ENCODE peak calls at places on chromosome 7, in seven cellular contexts. One of them, this sample, is unnamed. For H3K9me3, the result is how much of the 10 kb centered on the place peaks cover.

GRCh38 chr7:28432105-28432504 is 19.8 kb downstream of the CREB5 start:
- DNase-seq in CD8-positive, alpha-beta T cell: no peak
- DNase-seq in IMR-90: no peak
- DNase-seq in body of pancreas: peak
- DNase-seq in colonic mucosa: no peak
- DNase-seq in HAP-1: no peak
- DNase-seq in adrenal gland: peak
- DNase-seq in this sample: peak

GRCh38 chr7:121084748-121085336 is 96.3 kb downstream of the CPED1 start:
- DNase-seq in colonic mucosa: no peak
- DNase-seq in CD8-positive, alpha-beta T cell: no peak
- DNase-seq in IMR-90: peak
- DNase-seq in HAP-1: no peak
- DNase-seq in adrenal gland: no peak
- DNase-seq in body of pancreas: no peak
- DNase-seq in this sample: no peak

GRCh38 chr7:101882595-101883564 is 65.5 kb downstream of the CUX1 start:
- DNase-seq in CD8-positive, alpha-beta T cell: no peak
- DNase-seq in IMR-90: peak
- DNase-seq in adrenal gland: peak
- DNase-seq in body of pancreas: peak
- DNase-seq in HAP-1: no peak
- DNase-seq in colonic mucosa: peak
- DNase-seq in this sample: peak

GRCh38 chr7:5643280-5643679 is 138.2 kb downstream of the RNF216 start:
- DNase-seq in body of pancreas: no peak
- DNase-seq in CD8-positive, alpha-beta T cell: peak
- DNase-seq in IMR-90: no peak
- DNase-seq in adrenal gland: peak
- DNase-seq in colonic mucosa: no peak
- DNase-seq in HAP-1: no peak
- DNase-seq in this sample: no peak

GRCh38 chr7:37921340-37921805 is 933 bp downstream of the EPDR1 start:
- DNase-seq in colonic mucosa: peak
- DNase-seq in IMR-90: no peak
- DNase-seq in adrenal gland: peak
- DNase-seq in CD8-positive, alpha-beta T cell: no peak
- DNase-seq in body of pancreas: peak
- DNase-seq in HAP-1: no peak
- DNase-seq in this sample: no peak

GRCh38 chr7:151757274-151757673 is 119.6 kb downstream of the PRKAG2 start:
- DNase-seq in HAP-1: no peak
- DNase-seq in IMR-90: peak
- DNase-seq in colonic mucosa: no peak
- DNase-seq in CD8-positive, alpha-beta T cell: no peak
- DNase-seq in body of pancreas: no peak
- DNase-seq in adrenal gland: no peak
- DNase-seq in this sample: no peak

GRCh38 chr7:44131173-44132009 is 8.0 kb upstream of the POLD2 start:
- DNase-seq in IMR-90: no peak
- DNase-seq in body of pancreas: peak
- DNase-seq in adrenal gland: peak
- DNase-seq in colonic mucosa: no peak
- DNase-seq in HAP-1: no peak
- DNase-seq in CD8-positive, alpha-beta T cell: no peak
- DNase-seq in this sample: no peak

GRCh38 chr7:50534690-50535290 is 30.4 kb downstream of the DDC start:
- DNase-seq in IMR-90: peak
- DNase-seq in adrenal gland: peak
- DNase-seq in HAP-1: no peak
- DNase-seq in colonic mucosa: no peak
- DNase-seq in CD8-positive, alpha-beta T cell: no peak
- DNase-seq in body of pancreas: no peak
- DNase-seq in this sample: no peak

GRCh38 chr7:47565841-47566240 is 16.1 kb downstream of the TNS3 start:
- DNase-seq in colonic mucosa: no peak
- DNase-seq in CD8-positive, alpha-beta T cell: no peak
- DNase-seq in body of pancreas: no peak
- DNase-seq in IMR-90: no peak
- DNase-seq in HAP-1: no peak
- DNase-seq in adrenal gland: no peak
- DNase-seq in this sample: no peak

GRCh38 chr7:137664846-137665245 is 181.9 kb downstream of the DGKI start:
- DNase-seq in CD8-positive, alpha-beta T cell: no peak
- DNase-seq in colonic mucosa: no peak
- DNase-seq in body of pancreas: no peak
- DNase-seq in IMR-90: no peak
- DNase-seq in HAP-1: no peak
- DNase-seq in adrenal gland: no peak
- DNase-seq in this sample: no peak

GRCh38 chr7:18292584-18292983 is 203.0 kb upstream of the HDAC9 start:
- DNase-seq in adrenal gland: no peak
- DNase-seq in IMR-90: no peak
- DNase-seq in body of pancreas: no peak
- DNase-seq in colonic mucosa: no peak
- DNase-seq in HAP-1: no peak
- DNase-seq in CD8-positive, alpha-beta T cell: no peak
- DNase-seq in this sample: no peak

GRCh38 chr7:542935-543789 is 23.5 kb upstream of the PDGFA start:
- DNase-seq in IMR-90: peak
- DNase-seq in adrenal gland: peak
- DNase-seq in colonic mucosa: no peak
- DNase-seq in HAP-1: no peak
- DNase-seq in CD8-positive, alpha-beta T cell: no peak
- DNase-seq in body of pancreas: no peak
- DNase-seq in this sample: no peak

GRCh38 chr7:70728873-70729552 is 402.9 kb upstream of the GALNT17 start:
- DNase-seq in CD8-positive, alpha-beta T cell: no peak
- DNase-seq in adrenal gland: no peak
- DNase-seq in colonic mucosa: peak
- DNase-seq in IMR-90: no peak
- DNase-seq in HAP-1: peak
- DNase-seq in body of pancreas: no peak
- DNase-seq in this sample: no peak

GRCh38 chr7:55467047-55467593 is 102.0 kb downstream of the LANCL2 start:
- DNase-seq in HAP-1: no peak
- DNase-seq in colonic mucosa: no peak
- DNase-seq in adrenal gland: no peak
- DNase-seq in CD8-positive, alpha-beta T cell: no peak
- DNase-seq in IMR-90: no peak
- DNase-seq in body of pancreas: no peak
- DNase-seq in this sample: no peak

GRCh38 chr7:55463863-55464262 is 98.7 kb downstream of the LANCL2 start:
- DNase-seq in adrenal gland: no peak
- DNase-seq in IMR-90: no peak
- DNase-seq in CD8-positive, alpha-beta T cell: no peak
- DNase-seq in colonic mucosa: no peak
- DNase-seq in body of pancreas: no peak
- DNase-seq in HAP-1: no peak
- DNase-seq in this sample: no peak

GRCh38 chr7:55469271-55469681 is 103.0 kb downstream of the VOPP1 start:
- DNase-seq in IMR-90: no peak
- DNase-seq in adrenal gland: no peak
- DNase-seq in colonic mucosa: no peak
- DNase-seq in CD8-positive, alpha-beta T cell: peak
- DNase-seq in body of pancreas: no peak
- DNase-seq in HAP-1: no peak
- DNase-seq in this sample: no peak

GRCh38 chr7:55468495-55468894 is 103.4 kb downstream of the LANCL2 start:
- DNase-seq in body of pancreas: no peak
- DNase-seq in IMR-90: no peak
- DNase-seq in colonic mucosa: no peak
- DNase-seq in adrenal gland: no peak
- DNase-seq in CD8-positive, alpha-beta T cell: no peak
- DNase-seq in HAP-1: no peak
- DNase-seq in this sample: no peak

GRCh38 chr7:55464422-55464821 is 99.3 kb downstream of the LANCL2 start:
- DNase-seq in adrenal gland: no peak
- DNase-seq in IMR-90: peak
- DNase-seq in colonic mucosa: no peak
- DNase-seq in body of pancreas: no peak
- DNase-seq in HAP-1: no peak
- DNase-seq in CD8-positive, alpha-beta T cell: no peak
- DNase-seq in this sample: no peak
- H3K9me3 ChIP-seq in adrenal gland: under half
- H3K9me3 ChIP-seq in IMR-90: under half
- H3K9me3 ChIP-seq in colonic mucosa: under half
- H3K9me3 ChIP-seq in body of pancreas: under half
- H3K9me3 ChIP-seq in HAP-1: under half
- H3K9me3 ChIP-seq in CD8-positive, alpha-beta T cell: under half
- H3K9me3 ChIP-seq in this sample: under half

DNA sequence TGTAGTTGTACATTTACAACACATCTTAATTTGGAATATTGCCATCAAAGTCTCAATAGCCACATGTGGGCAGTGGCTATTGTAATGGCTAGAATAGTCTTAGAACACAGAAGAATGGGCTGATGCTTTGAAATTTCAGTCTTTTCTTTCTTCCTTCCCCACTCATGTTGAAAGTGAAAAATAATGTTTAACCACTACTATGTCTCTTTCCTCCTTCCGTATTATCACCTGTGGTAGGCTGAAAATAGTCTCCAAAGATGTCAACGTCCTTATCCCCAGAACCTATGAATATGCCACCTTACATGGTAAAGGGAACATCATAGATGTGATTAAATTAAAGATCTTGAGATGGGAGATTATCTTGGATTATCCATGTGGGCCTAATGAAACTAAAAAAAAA is 154.0 kb downstream of the SUGCT start:
- DNase-seq in HAP-1: no peak
- DNase-seq in body of pancreas: no peak
- DNase-seq in CD8-positive, alpha-beta T cell: no peak
- DNase-seq in colonic mucosa: no peak
- DNase-seq in adrenal gland: no peak
- DNase-seq in IMR-90: no peak
- DNase-seq in this sample: no peak
- H3K9me3 ChIP-seq in HAP-1: under half
- H3K9me3 ChIP-seq in body of pancreas: under half
- H3K9me3 ChIP-seq in CD8-positive, alpha-beta T cell: under half
- H3K9me3 ChIP-seq in colonic mucosa: under half
- H3K9me3 ChIP-seq in adrenal gland: under half
- H3K9me3 ChIP-seq in IMR-90: under half
- H3K9me3 ChIP-seq in this sample: under half

GRCh38 chr7:123555484-123555883 is 2.1 kb downstream of the NDUFA5 start:
- DNase-seq in HAP-1: no peak
- DNase-seq in CD8-positive, alpha-beta T cell: no peak
- DNase-seq in IMR-90: no peak
- DNase-seq in adrenal gland: no peak
- DNase-seq in body of pancreas: no peak
- DNase-seq in colonic mucosa: no peak
- DNase-seq in this sample: no peak

GRCh38 chr7:123557631-123558505 is at the start of gene NDUFA5:
- DNase-seq in body of pancreas: peak
- DNase-seq in colonic mucosa: peak
- DNase-seq in HAP-1: peak
- DNase-seq in adrenal gland: peak
- DNase-seq in IMR-90: peak
- DNase-seq in CD8-positive, alpha-beta T cell: peak
- DNase-seq in this sample: peak

GRCh38 chr7:123553159-123553558 is 4.5 kb downstream of the NDUFA5 start:
- DNase-seq in IMR-90: no peak
- DNase-seq in CD8-positive, alpha-beta T cell: no peak
- DNase-seq in colonic mucosa: no peak
- DNase-seq in HAP-1: no peak
- DNase-seq in body of pancreas: no peak
- DNase-seq in adrenal gland: no peak
- DNase-seq in this sample: no peak

GRCh38 chr7:123558506-123558874 is 872 bp upstream of the NDUFA5 start:
- DNase-seq in IMR-90: no peak
- DNase-seq in HAP-1: no peak
- DNase-seq in body of pancreas: no peak
- DNase-seq in adrenal gland: no peak
- DNase-seq in CD8-positive, alpha-beta T cell: no peak
- DNase-seq in colonic mucosa: no peak
- DNase-seq in this sample: no peak

GRCh38 chr7:123557016-123557630 is 495 bp downstream of the NDUFA5 start:
- DNase-seq in CD8-positive, alpha-beta T cell: no peak
- DNase-seq in adrenal gland: peak
- DNase-seq in body of pancreas: no peak
- DNase-seq in colonic mucosa: no peak
- DNase-seq in IMR-90: peak
- DNase-seq in HAP-1: peak
- DNase-seq in this sample: no peak
- H3K9me3 ChIP-seq in CD8-positive, alpha-beta T cell: under half
- H3K9me3 ChIP-seq in adrenal gland: under half
- H3K9me3 ChIP-seq in body of pancreas: under half
- H3K9me3 ChIP-seq in colonic mucosa: under half
- H3K9me3 ChIP-seq in IMR-90: under half
- H3K9me3 ChIP-seq in HAP-1: under half
- H3K9me3 ChIP-seq in this sample: under half

GRCh38 chr7:158498443-158499108 is 89.0 kb downstream of the PTPRN2 start:
- DNase-seq in colonic mucosa: no peak
- DNase-seq in CD8-positive, alpha-beta T cell: no peak
- DNase-seq in body of pancreas: no peak
- DNase-seq in HAP-1: no peak
- DNase-seq in adrenal gland: no peak
- DNase-seq in IMR-90: no peak
- DNase-seq in this sample: no peak

GRCh38 chr7:158500651-158501052 is 87.0 kb downstream of the PTPRN2 start:
- DNase-seq in colonic mucosa: no peak
- DNase-seq in CD8-positive, alpha-beta T cell: no peak
- DNase-seq in body of pancreas: no peak
- DNase-seq in adrenal gland: no peak
- DNase-seq in IMR-90: no peak
- DNase-seq in HAP-1: no peak
- DNase-seq in this sample: no peak

GRCh38 chr7:158501300-158502067 is 86.1 kb downstream of the PTPRN2 start:
- DNase-seq in colonic mucosa: no peak
- DNase-seq in CD8-positive, alpha-beta T cell: no peak
- DNase-seq in body of pancreas: no peak
- DNase-seq in HAP-1: no peak
- DNase-seq in IMR-90: no peak
- DNase-seq in adrenal gland: no peak
- DNase-seq in this sample: no peak

GRCh38 chr7:158505683-158506082 is 81.9 kb downstream of the PTPRN2 start:
- DNase-seq in HAP-1: no peak
- DNase-seq in colonic mucosa: no peak
- DNase-seq in body of pancreas: no peak
- DNase-seq in CD8-positive, alpha-beta T cell: no peak
- DNase-seq in IMR-90: no peak
- DNase-seq in adrenal gland: no peak
- DNase-seq in this sample: no peak

GRCh38 chr7:158502068-158502750 is 85.4 kb downstream of the PTPRN2 start:
- DNase-seq in IMR-90: no peak
- DNase-seq in colonic mucosa: no peak
- DNase-seq in adrenal gland: no peak
- DNase-seq in body of pancreas: no peak
- DNase-seq in HAP-1: no peak
- DNase-seq in CD8-positive, alpha-beta T cell: no peak
- DNase-seq in this sample: no peak
- H3K9me3 ChIP-seq in IMR-90: under half
- H3K9me3 ChIP-seq in colonic mucosa: under half
- H3K9me3 ChIP-seq in adrenal gland: under half
- H3K9me3 ChIP-seq in body of pancreas: under half
- H3K9me3 ChIP-seq in HAP-1: under half
- H3K9me3 ChIP-seq in CD8-positive, alpha-beta T cell: under half
- H3K9me3 ChIP-seq in this sample: under half

This sample was measured in tibial nerve.